ENCODE peak calls at places on chromosomes 7 and 10, in four cellular contexts. Y is Panc1, S is GM12878, M is HCT116. K is an unnamed sample.

GRCh38 chr10:37379991-37380390 is 254.6 kb downstream of the ANKRD30A start:
- DNase-seq in Y (peak), S (no peak), M (no peak), K (no peak)

GRCh38 chr10:61899045-61899444 is 2.5 kb upstream of the ARID5B start:
- DNase-seq in Y (no peak), S (no peak), M (no peak), K (peak)

GRCh38 chr10:43120116-43120947 is 17.9 kb upstream of the CSGALNACT2 start:
- DNase-seq in Y (no peak), S (no peak), M (no peak), K (no peak)

GRCh38 chr10:73879296-73880173 is 5.2 kb upstream of the CAMK2G start:
- DNase-seq in Y (peak), S (no peak), M (peak), K (peak)

GRCh38 chr7:66668677-66669076 is 40.0 kb downstream of the KCTD7 start:
- DNase-seq in Y (no peak), S (no peak), M (no peak), K (no peak)

GRCh38 chr10:133388973-133389818 is 4.8 kb upstream of the MTG1 start:
- DNase-seq in Y (no peak), S (peak), M (no peak), K (no peak)

GRCh38 chr10:25357269-25357668 is 182.5 kb downstream of the GPR158 start:
- DNase-seq in Y (no peak), S (no peak), M (no peak), K (no peak)

GRCh38 chr7:56121440-56121839 is 5.2 kb upstream of the NUPR2 start:
- DNase-seq in Y (no peak), S (no peak), M (no peak), K (no peak)

GRCh38 chr10:79014796-79015195 is 54.0 kb upstream of the ZMIZ1 start:
- DNase-seq in Y (no peak), S (no peak), M (no peak), K (no peak)

GRCh38 chr10:26543567-26544306 is 105.6 kb downstream of the APBB1IP start:
- DNase-seq in Y (no peak), S (peak), M (no peak), K (no peak)

GRCh38 chr7:41224063-41224763 is 478.7 kb downstream of the INHBA start:
- DNase-seq in Y (no peak), S (no peak), M (peak), K (no peak)

GRCh38 chr7:18693826-18694225 is 198.3 kb downstream of the HDAC9 start:
- DNase-seq in Y (no peak), S (no peak), M (no peak), K (no peak)

GRCh38 chr10:49362596-49363260 is 33.2 kb downstream of the DRGX start:
- DNase-seq in Y (no peak), S (peak), M (no peak), K (no peak)

GRCh38 chr10:31762306-31762705 is 166.3 kb downstream of the ARHGAP12 start:
- DNase-seq in Y (no peak), S (no peak), M (no peak), K (no peak)

GRCh38 chr7:81127991-81128390 is 209.1 kb upstream of the SEMA3C start:
- DNase-seq in Y (no peak), S (no peak), M (no peak), K (no peak)

GRCh38 chr7:29442146-29442545 is 121.5 kb upstream of the PRR15 start:
- DNase-seq in Y (no peak), S (no peak), M (peak), K (peak)

GRCh38 chr10:110864662-110865140 is 7.0 kb upstream of the PDCD4 start:
- DNase-seq in Y (no peak), S (peak), M (no peak), K (no peak)

GRCh38 chr7:1825877-1826741 is 156.0 kb downstream of the ELFN1 start:
- DNase-seq in Y (no peak), S (no peak), M (no peak), K (no peak)

GRCh38 chr7:66213637-66214036 is 8.5 kb downstream of the TPST1 start:
- DNase-seq in Y (no peak), S (no peak), M (no peak), K (no peak)

GRCh38 chr10:29807407-29807806 is 172.6 kb upstream of the SVIL start:
- DNase-seq in Y (peak), S (no peak), M (no peak), K (no peak)

GRCh38 chr7:39017369-39017768 is 39.7 kb downstream of the POU6F2 start:
- DNase-seq in Y (no peak), S (no peak), M (no peak), K (no peak)

GRCh38 chr7:3065724-3066143 is 22.1 kb upstream of the CARD11 start:
- DNase-seq in Y (peak), S (no peak), M (peak), K (peak)

GRCh38 chr7:73768661-73769480 is 1.2 kb downstream of the CLDN3 start:
- DNase-seq in Y (no peak), S (no peak), M (no peak), K (no peak)

GRCh38 chr10:51000164-51000563 is 74.1 kb upstream of the PRKG1 start:
- DNase-seq in Y (no peak), S (no peak), M (no peak), K (no peak)

DNA sequence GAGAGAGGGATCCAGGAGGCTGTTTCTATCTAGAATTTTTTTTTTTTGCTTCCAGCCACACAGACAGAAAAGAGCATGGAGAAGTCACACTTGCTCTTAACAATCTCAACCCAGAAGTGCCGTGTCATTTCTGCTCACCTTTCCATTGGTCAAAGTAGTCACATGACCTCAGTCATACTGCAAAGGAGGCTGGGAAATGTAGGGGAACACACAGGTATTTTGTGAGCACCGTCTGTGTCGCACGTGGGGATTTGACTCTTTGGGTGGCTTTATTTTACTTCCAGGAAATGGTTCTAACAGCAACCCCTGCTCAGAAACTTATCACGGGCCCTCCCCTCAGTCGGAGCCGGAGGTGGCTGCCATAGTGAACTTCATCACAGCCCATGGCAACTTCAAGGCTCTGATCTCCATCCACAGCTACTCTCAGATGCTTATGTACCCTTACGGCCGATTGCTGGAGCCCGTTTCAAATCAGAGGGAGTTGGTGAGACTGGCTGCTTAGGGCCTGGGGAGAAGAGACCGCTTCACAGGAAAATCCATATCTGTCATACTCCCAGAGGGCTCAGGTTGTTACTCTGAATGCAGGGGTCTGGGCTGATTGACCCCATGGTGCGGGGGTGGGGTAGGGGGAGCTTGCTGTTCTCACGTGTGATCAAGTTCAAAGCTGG is 13.1 kb upstream of the CPA1 start:
- DNase-seq in Y (no peak), S (no peak), M (no peak), K (no peak)
- TF ChIP-seq SIN3A in Y (no peak), S (no peak), M (no peak), K (no peak)

DNA sequence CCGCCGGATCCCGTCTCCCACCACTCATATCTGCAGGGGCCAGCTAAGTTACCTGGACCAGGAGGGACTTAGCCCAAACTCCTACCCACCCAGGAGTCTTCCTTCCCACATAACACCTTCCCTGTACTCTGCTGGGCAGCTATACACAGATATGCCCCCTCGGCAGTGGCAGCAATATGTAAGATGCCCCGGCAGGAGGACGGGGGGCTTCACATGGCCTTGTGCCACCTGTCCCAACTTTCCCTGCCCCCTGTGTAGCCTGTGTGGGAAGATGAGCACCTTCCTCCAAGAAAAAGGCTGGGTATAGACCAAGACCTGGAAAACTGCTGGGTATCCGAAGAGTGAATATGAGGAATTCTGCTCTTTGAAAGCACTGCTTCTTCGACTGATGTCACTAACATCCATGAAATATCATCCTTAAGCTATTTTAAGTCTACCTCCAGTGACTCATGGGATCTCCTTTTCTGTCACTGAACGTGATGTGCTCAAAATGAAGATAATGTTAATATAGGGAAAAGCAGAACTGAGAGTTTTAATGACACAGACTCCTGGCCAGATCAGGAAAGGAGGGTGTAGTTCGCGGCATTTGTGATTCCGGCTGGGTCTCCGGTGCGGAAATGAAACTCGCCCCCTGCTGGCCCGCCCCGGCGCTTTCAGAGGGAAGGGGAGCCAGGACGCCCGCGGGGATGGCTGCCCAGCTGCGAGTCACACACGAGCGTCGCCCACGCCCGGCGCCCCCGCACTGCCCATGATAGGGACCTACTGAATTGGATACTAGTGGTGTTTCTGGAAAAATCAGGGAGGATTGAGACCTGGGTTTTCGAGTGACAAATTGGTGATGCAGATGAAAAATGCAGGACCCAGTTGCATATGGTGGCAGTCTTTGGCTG is 256.9 kb upstream of the NFE2L3 start:
- DNase-seq in Y (peak), S (peak), M (peak), K (peak)
- TF ChIP-seq SIN3A in Y (no peak), S (no peak), M (no peak), K (no peak)

GRCh38 chr10:35696392-35696791 is 54.3 kb upstream of the FZD8 start:
- DNase-seq in Y (no peak), S (no peak), M (no peak), K (no peak)
- TF ChIP-seq SIN3A in Y (no peak), S (no peak), M (no peak), K (no peak)

DNA sequence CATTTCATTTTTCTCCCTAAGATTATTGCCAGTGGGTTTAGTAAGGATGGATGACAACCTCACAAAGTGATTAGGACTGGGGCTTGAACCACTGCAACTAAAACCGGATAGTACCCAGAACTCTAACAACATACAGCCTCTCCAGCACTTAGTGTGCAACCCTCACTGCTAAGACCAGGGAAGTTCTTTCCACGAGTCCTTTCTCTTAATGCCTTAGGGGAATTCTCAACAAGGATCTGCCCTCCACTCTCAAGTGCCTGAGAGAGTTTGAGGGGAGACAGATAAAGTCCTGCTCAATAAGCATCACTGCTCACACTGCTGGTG is 104.6 kb downstream of the NRP1 start:
- DNase-seq in Y (no peak), S (no peak), M (no peak), K (no peak)
- TF ChIP-seq SIN3A in Y (no peak), S (no peak), M (no peak), K (no peak)